ENCODE peak calls at places on chromosomes 16 and 17, in four cellular contexts. G, D, P and R are unnamed samples.

GRCh38 chr17:27535178-27535928 is 79.1 kb downstream of the KSR1 start:
- DNase-seq in G (peak; percentile 44), D (no peak), P (peak; percentile 44), R (no peak)

GRCh38 chr17:80980397-80981061 is 11.1 kb upstream of the CHMP6 start:
- DNase-seq in G (peak; percentile 38), P (peak; percentile 47), D (no peak), R (no peak)

GRCh38 chr16:2152695-2153506 is 2.7 kb upstream of the TRAF7 start:
- DNase-seq in G (peak; percentile 52), P (no peak), D (no peak), R (no peak)

GRCh38 chr17:32551186-32551955 is 64.6 kb downstream of the CDK5R1 start:
- DNase-seq in G (no peak), P (peak; percentile 50), D (no peak), R (no peak)

GRCh38 chr16:65786916-65787315 is 579.6 kb upstream of the CDH5 start:
- DNase-seq in D (peak; percentile 2), P (no peak), G (no peak), R (no peak)

GRCh38 chr16:84005391-84005790 is 37.2 kb downstream of the SLC38A8 start:
- DNase-seq in G (no peak), P (no peak), D (no peak), R (no peak)

GRCh38 chr17:21173543-21173942 is 40.4 kb downstream of the TMEM11 start:
- DNase-seq in G (no peak), D (peak; percentile 17), P (no peak), R (no peak)

GRCh38 chr16:4925791-4926190 is 11.2 kb downstream of the PPL start:
- DNase-seq in D (no peak), G (no peak), P (no peak), R (no peak)

GRCh38 chr16:87740909-87741424 is 24.8 kb downstream of the KLHDC4 start:
- DNase-seq in G (no peak), P (peak; percentile 6), D (no peak), R (no peak)

GRCh38 chr16:81140930-81141780 is 45.0 kb upstream of the GCSH start:
- DNase-seq in D (peak; percentile 84), P (no peak), G (peak; percentile 78), R (peak; percentile 81)

GRCh38 chr16:87702325-87702811 is 63.4 kb downstream of the KLHDC4 start:
- DNase-seq in G (peak; percentile 58), P (peak; percentile 30), D (peak; percentile 80), R (peak; percentile 71)

GRCh38 chr16:51404386-51404785 is 253.3 kb upstream of the SALL1 start:
- DNase-seq in D (no peak), P (peak; percentile 10), G (no peak), R (no peak)

GRCh38 chr17:78922876-78923498 is 2.2 kb downstream of the TIMP2 start:
- DNase-seq in D (no peak), G (no peak), P (no peak), R (peak; percentile 35)

GRCh38 chr16:57134982-57135381 is 42.6 kb downstream of the CPNE2 start:
- DNase-seq in G (no peak), P (no peak), D (no peak), R (no peak)

GRCh38 chr16:73179671-73180370 is 131.9 kb upstream of the ZFHX3 start:
- DNase-seq in D (no peak), G (no peak), P (no peak), R (no peak)

GRCh38 chr16:9539346-9539745 is 447.9 kb downstream of the HAPSTR1 start:
- DNase-seq in G (no peak), D (no peak), P (no peak), R (no peak)

GRCh38 chr17:74737299-74738050 is 419 bp downstream of the RAB37 start:
- DNase-seq in G (peak; percentile 96), D (peak; percentile 85), P (no peak), R (peak; percentile 93)

GRCh38 chr17:7893226-7893880 is 4.8 kb downstream of the CHD3 start:
- DNase-seq in D (no peak), G (no peak), P (no peak), R (no peak)

GRCh38 chr16:57179429-57179828 is 6.4 kb downstream of the PSME3IP1 start:
- DNase-seq in P (no peak), D (no peak), G (no peak), R (no peak)

GRCh38 chr17:53791551-53791950 is 31.2 kb upstream of the KIF2B start:
- DNase-seq in G (no peak), P (no peak), D (no peak), R (no peak)

GRCh38 chr17:46026815-46027125 is 27.7 kb downstream of the STH start:
- DNase-seq in P (no peak), G (no peak), D (no peak), R (no peak)

GRCh38 chr17:7855643-7856080 is 796 bp downstream of the TMEM88 start:
- DNase-seq in G (no peak), P (no peak), D (no peak), R (no peak)

GRCh38 chr16:86300746-86301480 is 209.4 kb upstream of the FOXF1 start:
- DNase-seq in P (peak; percentile 85), G (peak; percentile 89), D (no peak), R (no peak)

GRCh38 chr17:74816883-74817620 is 40.9 kb upstream of the NAT9 start:
- DNase-seq in P (no peak), D (no peak), G (no peak), R (no peak)

GRCh38 chr16:84952335-84953050 is 58.8 kb downstream of the ZDHHC7 start:
- DNase-seq in D (peak; percentile 86), G (peak; percentile 84), P (peak; percentile 82), R (peak; percentile 87)

GRCh38 chr17:39069114-39069756 is 82.2 kb downstream of the PLXDC1 start:
- DNase-seq in G (peak; percentile 59), P (peak; percentile 54), D (no peak), R (peak; percentile 59)

GRCh38 chr17:29089601-29090044 is 46.7 kb downstream of the PIPOX start:
- DNase-seq in D (no peak), P (no peak), G (no peak), R (no peak)

GRCh38 chr16:86343111-86343642 is 167.2 kb upstream of the FOXF1 start:
- DNase-seq in G (no peak), D (no peak), P (peak; percentile 89), R (no peak)

GRCh38 chr16:27999687-28000086 is 63.8 kb downstream of the GSG1L start:
- DNase-seq in D (no peak), P (peak; percentile 12), G (no peak), R (no peak)

GRCh38 chr16:27318399-27319256 is 4.9 kb downstream of the IL4R start:
- DNase-seq in G (peak; percentile 36), P (peak; percentile 48), D (no peak), R (no peak)

GRCh38 chr17:55635253-55635766 is 87.4 kb downstream of the TMEM100 start:
- DNase-seq in P (peak; percentile 2), D (no peak), G (no peak), R (no peak)

GRCh38 chr16:49497466-49497865 is 123.9 kb downstream of the C16orf78 start:
- DNase-seq in G (no peak), P (no peak), D (no peak), R (no peak)

GRCh38 chr17:73744411-73744810 is 100.2 kb upstream of the SDK2 start:
- DNase-seq in G (no peak), D (no peak), P (no peak), R (no peak)

GRCh38 chr16:46811682-46812081 is 19.3 kb downstream of the C16orf87 start:
- DNase-seq in G (no peak), P (no peak), D (no peak), R (no peak)

GRCh38 chr17:38542286-38542685 is 63.5 kb downstream of the SRCIN1 start:
- DNase-seq in P (no peak), D (no peak), G (no peak), R (peak; percentile 30)

GRCh38 chr17:17125136-17126084 is 80.7 kb downstream of the PLD6 start:
- DNase-seq in P (no peak), D (no peak), G (no peak), R (no peak)

GRCh38 chr17:2233441-2233947 is 70.1 kb downstream of the SMG6 start:
- DNase-seq in P (peak; percentile 89), D (no peak), G (no peak), R (no peak)

GRCh38 chr17:67733371-67733770 is 15.6 kb downstream of the NOL11 start:
- DNase-seq in G (no peak), D (no peak), P (no peak), R (no peak)

GRCh38 chr17:75069783-75070182 is 18.0 kb upstream of the SLC16A5 start:
- DNase-seq in G (no peak), P (no peak), D (no peak), R (no peak)

GRCh38 chr16:81313731-81314602 is 795 bp upstream of the GAN start:
- DNase-seq in G (peak; percentile 93), D (peak; percentile 48), P (no peak), R (peak; percentile 69)

GRCh38 chr16:595942-596735 is 6.3 kb downstream of the RAB40C start:
- DNase-seq in D (no peak), G (no peak), P (no peak), R (no peak)
- H3K4me1 ChIP-seq in D (no peaks in the 10 kb centered on the region), G (no peaks in the 10 kb centered on the region), P (peaks cover 2% of the 10 kb centered on the region), R (no peaks in the 10 kb centered on the region)

DNA sequence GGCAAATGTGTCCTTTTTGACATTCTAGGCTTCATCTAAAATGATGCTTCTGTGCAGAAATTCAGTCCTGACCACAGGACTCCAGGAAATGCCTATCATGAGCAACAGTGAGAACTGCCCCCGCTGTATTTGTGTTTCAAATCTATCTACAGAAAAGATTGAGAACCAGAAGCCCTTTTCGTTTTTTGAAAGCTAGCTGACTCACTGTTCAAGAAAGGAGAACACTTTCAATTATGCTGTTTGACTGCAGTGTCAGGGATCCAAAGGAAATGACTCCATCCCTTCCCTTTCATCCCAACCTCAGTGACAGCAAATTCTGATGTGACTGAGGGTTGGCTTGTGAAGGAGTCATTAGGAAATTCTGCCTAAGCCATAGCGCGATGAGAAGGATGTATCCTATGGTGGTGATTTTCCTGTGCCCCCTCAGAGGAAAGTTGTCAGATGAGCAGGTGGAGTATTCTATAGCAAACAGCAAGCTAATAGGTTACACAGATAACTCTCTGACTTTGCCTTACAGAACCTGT is 622.3 kb downstream of the TMEM114 start:
- DNase-seq in D (no peak), P (no peak), G (no peak), R (no peak)
- H4K5ac ChIP-seq in D (no peak overlapping the region), P (no peak overlapping the region), G (no peak overlapping the region), R (no peak overlapping the region)

GRCh38 chr16:11978080-11978479 is 1.5 kb downstream of the SNX29 start:
- DNase-seq in G (no peak), D (no peak), P (no peak), R (no peak)
- H3K4me1 ChIP-seq in G (peaks cover 5% of the 10 kb centered on the region), D (no peaks in the 10 kb centered on the region), P (peaks cover 3% of the 10 kb centered on the region), R (peaks cover 3% of the 10 kb centered on the region)

DNA sequence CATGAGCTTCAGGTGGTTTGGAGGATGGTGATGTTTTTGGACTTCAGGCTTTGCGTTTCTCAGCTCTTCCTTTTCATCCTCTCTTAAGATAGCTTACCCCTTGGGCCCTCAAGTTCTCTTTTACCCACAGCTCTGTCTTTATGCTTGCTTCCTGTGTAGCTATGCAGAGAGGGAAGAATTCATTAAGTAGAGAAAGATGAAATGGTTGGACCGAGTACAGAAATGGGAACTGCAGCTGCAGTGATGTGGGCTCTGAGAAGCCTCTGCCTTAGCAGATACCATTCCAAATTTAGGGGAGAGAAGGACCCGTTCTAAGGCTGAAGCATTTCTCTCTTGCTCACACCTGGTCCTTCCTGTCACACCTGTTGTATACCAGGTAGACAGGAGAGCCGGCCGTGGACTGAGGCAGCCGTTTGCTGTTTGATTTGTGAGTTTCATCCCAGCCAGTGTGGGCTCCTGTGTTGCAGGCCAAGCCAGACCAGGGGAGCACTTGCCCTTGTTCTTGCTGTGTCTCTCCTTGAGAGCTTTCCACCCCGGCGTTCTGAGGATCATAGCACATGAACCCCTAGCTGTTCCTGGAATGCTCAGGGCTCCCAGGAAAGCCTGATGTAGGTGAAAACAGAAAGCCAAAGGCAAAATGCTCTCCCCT is 392.7 kb downstream of the CPPED1 start:
- DNase-seq in P (no peak), G (no peak), D (no peak), R (no peak)
- H4K5ac ChIP-seq in P (no peak overlapping the region), G (no peak overlapping the region), D (no peak overlapping the region), R (no peak overlapping the region)